ENCODE peak calls at places on chromosome 6, in four cellular contexts. O is cardiac fibroblast, T is left lung, H is AG09309. Q is an unnamed sample.

GRCh38 chr6:34961082-34961481 is 72.0 kb downstream of the ANKS1A start:
- DNase-seq in O (no peak), T (no peak), H (no peak), Q (no peak)

GRCh38 chr6:17984822-17985660 is 2.4 kb downstream of the KIF13A start:
- DNase-seq in H (no peak), O (no peak), T (no peak), Q (no peak)

GRCh38 chr6:90103056-90103793 is 193.4 kb downstream of the BACH2 start:
- DNase-seq in T (no peak), H (no peak), O (no peak), Q (no peak)

GRCh38 chr6:45278367-45278766 is 49.8 kb upstream of the RUNX2 start:
- DNase-seq in H (no peak), O (peak), T (no peak), Q (peak)

GRCh38 chr6:25369043-25369442 is 89.9 kb downstream of the CARMIL1 start:
- DNase-seq in O (no peak), H (no peak), T (no peak), Q (no peak)

GRCh38 chr6:35370124-35370741 is 27.9 kb downstream of the PPARD start:
- DNase-seq in H (peak), T (peak), O (peak), Q (peak)

GRCh38 chr6:118650500-118651281 is 700 bp downstream of the CEP85L start:
- DNase-seq in H (no peak), T (peak), O (peak), Q (peak)

GRCh38 chr6:150291968-150292710 is 76.7 kb upstream of the IYD start:
- DNase-seq in O (no peak), T (no peak), H (no peak), Q (no peak)

GRCh38 chr6:164016056-164016455 is 601.5 kb downstream of the QKI start:
- DNase-seq in T (no peak), H (no peak), O (no peak), Q (no peak)

GRCh38 chr6:62669831-62670230 is 383.8 kb upstream of the KHDRBS2 start:
- DNase-seq in H (no peak), T (no peak), O (no peak), Q (no peak)

GRCh38 chr6:167661456-167662103 is 165.1 kb upstream of the AFDN start:
- DNase-seq in O (no peak), H (no peak), T (no peak), Q (no peak)

GRCh38 chr6:21808045-21808470 is 214.5 kb downstream of the SOX4 start:
- DNase-seq in T (no peak), H (no peak), O (peak), Q (peak)

GRCh38 chr6:108732101-108732870 is 115.9 kb upstream of the ARMC2 start:
- DNase-seq in T (no peak), H (no peak), O (peak), Q (no peak)

GRCh38 chr6:14466278-14466677 is 348.7 kb downstream of the CD83 start:
- DNase-seq in H (peak), T (no peak), O (peak), Q (peak)

GRCh38 chr6:69705954-69706353 is 90.9 kb downstream of the LMBRD1 start:
- DNase-seq in T (no peak), H (no peak), O (no peak), Q (no peak)

GRCh38 chr6:99119109-99120031 is 171.6 kb upstream of the FBXL4 start:
- DNase-seq in O (peak), T (no peak), H (peak), Q (peak)

GRCh38 chr6:19369770-19370169 is 467.4 kb upstream of the ID4 start:
- DNase-seq in T (no peak), H (no peak), O (no peak), Q (peak)

GRCh38 chr6:132190097-132190814 is 211.0 kb downstream of the MOXD1 start:
- DNase-seq in T (no peak), H (peak), O (peak), Q (peak)

GRCh38 chr6:68196645-68197044 is 438.4 kb upstream of the ADGRB3 start:
- DNase-seq in H (no peak), O (peak), T (no peak), Q (peak)

GRCh38 chr6:14066782-14067406 is 50.7 kb upstream of the CD83 start:
- DNase-seq in O (peak), H (no peak), T (no peak), Q (peak)

GRCh38 chr6:52499026-52499425 is 77.8 kb downstream of the TRAM2 start:
- DNase-seq in H (no peak), T (no peak), O (peak), Q (peak)

GRCh38 chr6:98039876-98040605 is 757.0 kb upstream of the MMS22L start:
- DNase-seq in O (peak), T (no peak), H (no peak), Q (peak)

GRCh38 chr6:77786935-77787629 is 134.2 kb downstream of the MEI4 start:
- DNase-seq in H (no peak), T (no peak), O (no peak), Q (no peak)

GRCh38 chr6:52304917-52305316 is 20.4 kb upstream of the MCM3 start:
- DNase-seq in T (no peak), H (peak), O (no peak), Q (peak)

GRCh38 chr6:109793793-109794192 is 102.7 kb downstream of the FIG4 start:
- DNase-seq in H (peak), T (no peak), O (peak), Q (peak)

GRCh38 chr6:24719125-24719931 is at the start of gene C6orf62:
- DNase-seq in T (peak), O (peak), H (no peak), Q (no peak)

GRCh38 chr6:123965894-123966293 is 162.2 kb downstream of the NKAIN2 start:
- DNase-seq in O (no peak), T (no peak), H (no peak), Q (peak)

GRCh38 chr6:6008648-6009421 is 2.1 kb upstream of the NRN1 start:
- DNase-seq in O (no peak), H (no peak), T (peak), Q (no peak)

GRCh38 chr6:127342946-127343752 is at the start of gene ECHDC1:
- DNase-seq in T (peak), H (no peak), O (peak), Q (peak)

GRCh38 chr6:105608393-105608705 is 205.5 kb upstream of the PREP start:
- DNase-seq in O (no peak), H (no peak), T (no peak), Q (no peak)

GRCh38 chr6:105607624-105608392 is 204.9 kb upstream of the PREP start:
- DNase-seq in T (no peak), O (no peak), H (no peak), Q (no peak)

GRCh38 chr6:105606871-105607421 is 204.1 kb upstream of the PREP start:
- DNase-seq in H (no peak), O (no peak), T (no peak), Q (no peak)

GRCh38 chr6:105609375-105609991 is 206.6 kb upstream of the PREP start:
- DNase-seq in T (peak), H (no peak), O (no peak), Q (peak)

DNA sequence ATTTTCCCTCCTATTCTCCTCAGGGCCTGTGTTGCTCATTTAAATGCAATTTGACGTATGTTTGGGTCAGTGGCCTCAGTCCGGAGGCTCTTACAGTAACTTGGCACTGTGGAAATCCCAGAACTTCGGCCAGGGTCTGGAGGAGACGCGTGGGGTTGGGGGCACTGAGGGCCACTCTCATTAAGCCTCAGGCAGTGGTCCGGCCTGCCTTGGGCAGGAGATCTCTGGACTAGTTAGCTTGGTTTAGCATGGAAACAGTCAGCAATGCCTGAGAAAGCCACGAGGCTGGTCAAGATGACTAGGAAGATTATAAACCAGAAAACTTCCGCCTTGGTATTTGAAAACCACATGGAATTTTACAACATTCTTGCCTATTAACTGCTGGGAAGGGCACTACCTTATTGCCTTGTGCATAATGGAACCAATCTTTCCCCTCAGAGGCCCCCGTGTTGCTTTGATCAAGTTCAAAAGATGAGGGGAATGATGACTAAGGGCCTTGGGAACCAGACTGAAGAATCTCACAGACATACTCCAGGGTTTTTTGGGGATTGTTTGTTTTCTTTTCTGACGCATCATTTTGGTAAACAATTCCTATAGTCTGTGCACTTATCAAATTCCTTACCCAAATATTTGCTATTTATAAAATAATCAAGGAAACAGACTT is 206.0 kb upstream of the PREP start:
- DNase-seq in O (peak), H (peak), T (no peak), Q (peak)
- H3K4me3 ChIP-seq in O (no peak), H (no peak), T (no peak), Q (no peak)

GRCh38 chr6:36700812-36701211 is 3.2 kb downstream of the RAB44 start:
- DNase-seq in H (no peak), O (no peak), T (no peak), Q (no peak)

GRCh38 chr6:36700071-36700811 is 2.6 kb downstream of the RAB44 start:
- DNase-seq in T (no peak), O (no peak), H (no peak), Q (no peak)

GRCh38 chr6:36702656-36703055 is 5.0 kb downstream of the RAB44 start:
- DNase-seq in H (no peak), O (no peak), T (no peak), Q (no peak)

GRCh38 chr6:36703081-36703606 is 5.5 kb downstream of the RAB44 start:
- DNase-seq in O (no peak), T (no peak), H (no peak), Q (no peak)

GRCh38 chr6:36701401-36701991 is 3.9 kb downstream of the RAB44 start:
- DNase-seq in T (no peak), H (no peak), O (no peak), Q (no peak)
- TF ChIP-seq CTCF in T (no peak), H (no peak), O (no peak), Q (no peak)

GRCh38 chr6:28486988-28487742 is 28.4 kb downstream of the GPX6 start:
- DNase-seq in H (no peak), O (no peak), T (no peak), Q (no peak)

GRCh38 chr6:28486533-28486932 is 29.1 kb downstream of the GPX6 start:
- DNase-seq in H (no peak), O (no peak), T (no peak), Q (no peak)

GRCh38 chr6:28489366-28490190 is 26.0 kb downstream of the GPX6 start:
- DNase-seq in O (peak), T (peak), H (peak), Q (peak)

GRCh38 chr6:28490191-28490890 is 25.3 kb downstream of the GPX6 start:
- DNase-seq in H (no peak), O (no peak), T (no peak), Q (no peak)

GRCh38 chr6:28488916-28489365 is 26.7 kb downstream of the GPX6 start:
- DNase-seq in T (no peak), H (peak), O (peak), Q (peak)
- H3K4me3 ChIP-seq in T (peak), H (peak), O (peak), Q (peak)

GRCh38 chr6:44060622-44061374 is 66.5 kb downstream of the MRPL14 start:
- DNase-seq in T (no peak), O (no peak), H (no peak), Q (no peak)
- TF ChIP-seq CTCF in T (no peak), O (no peak), H (no peak), Q (no peak)

Q was measured in fibroblast of pulmonary artery.